ENCODE peak calls at places on chromosomes 5 and 9, in eight cellular contexts. W, A, K, Y, C, U, R and D are unnamed samples.

GRCh38 chr5:85049020-85049419 is 664.3 kb upstream of the EDIL3 start:
- DNase-seq in W (peak; percentile 70), K (peak; percentile 70), A (peak; percentile 75), C (peak; percentile 77), R (peak; percentile 64), U (no peak), Y (peak; percentile 55), D (peak; percentile 1)

GRCh38 chr5:111135946-111136345 is 43.8 kb downstream of the WDR36 start:
- DNase-seq in R (no peak), U (no peak), K (peak; percentile 53), W (peak; percentile 44), C (peak; percentile 82), Y (no peak), A (peak; percentile 28), D (no peak)

GRCh38 chr9:135887585-135888050 is 19.7 kb downstream of the CAMSAP1 start:
- DNase-seq in R (no peak), K (no peak), U (no peak), Y (peak; percentile 36), W (no peak), A (no peak), C (no peak), D (no peak)

GRCh38 chr5:140252470-140253126 is 50.3 kb downstream of the PFDN1 start:
- DNase-seq in A (no peak), K (no peak), W (no peak), Y (no peak), R (no peak), C (no peak), U (no peak), D (no peak)

GRCh38 chr9:127279717-127280285 is 15.2 kb downstream of the GARNL3 start:
- DNase-seq in W (no peak), U (no peak), K (no peak), R (no peak), A (no peak), C (no peak), Y (no peak), D (no peak)

GRCh38 chr9:128917151-128917849 is 3.5 kb upstream of the PHYHD1 start:
- DNase-seq in U (no peak), R (no peak), Y (no peak), A (peak; percentile 89), W (peak; percentile 63), C (peak; percentile 78), K (peak; percentile 64), D (no peak)

GRCh38 chr5:135063511-135064234 is 29.6 kb upstream of the PITX1 start:
- DNase-seq in K (no peak), R (no peak), U (peak; percentile 40), A (no peak), Y (no peak), W (no peak), C (no peak), D (no peak)

GRCh38 chr5:140554454-140554853 is 2.8 kb downstream of the SRA1 start:
- DNase-seq in W (peak; percentile 25), K (peak; percentile 83), A (peak; percentile 58), U (peak; percentile 36), C (no peak), R (no peak), Y (no peak), D (no peak)

GRCh38 chr9:93304574-93305496 is 120.9 kb downstream of the WNK2 start:
- DNase-seq in A (peak; percentile 50), K (peak; percentile 41), C (peak; percentile 50), U (peak; percentile 37), W (peak; percentile 13), Y (peak; percentile 81), R (peak; percentile 80), D (peak; percentile 64)

GRCh38 chr5:157555031-157555640 is 20.4 kb downstream of the ADAM19 start:
- DNase-seq in C (no peak), A (no peak), W (no peak), K (no peak), Y (no peak), U (no peak), R (no peak), D (peak; percentile 61)

GRCh38 chr9:81578606-81579005 is 110.7 kb downstream of the TLE1 start:
- DNase-seq in Y (no peak), A (peak; percentile 40), K (peak; percentile 74), R (no peak), C (no peak), U (no peak), W (peak; percentile 85), D (no peak)

GRCh38 chr5:5781335-5781734 is 358.9 kb downstream of the ICE1 start:
- DNase-seq in A (no peak), C (no peak), R (no peak), W (no peak), U (no peak), K (no peak), Y (no peak), D (no peak)

DNA sequence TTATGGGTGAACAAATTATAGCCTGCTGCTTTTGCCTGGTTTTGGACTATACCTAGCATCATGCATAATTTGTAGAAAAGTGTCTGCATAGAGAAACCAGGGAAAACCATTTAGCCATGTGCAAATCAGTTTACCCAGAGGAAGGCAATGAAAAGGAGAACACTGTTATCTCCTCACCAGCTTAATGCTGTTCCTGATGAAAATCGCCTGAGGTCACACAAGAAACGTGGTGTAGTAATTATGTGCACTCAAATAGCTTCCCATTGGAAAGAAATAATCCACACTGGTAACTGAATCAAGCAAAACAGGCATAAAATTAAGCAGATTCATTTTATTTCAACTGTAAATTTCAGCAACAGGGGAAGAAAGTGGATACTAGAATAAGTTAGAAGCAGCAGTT is 51.7 kb upstream of the FAM240B start:
- DNase-seq in U (no peak), A (no peak), C (no peak), Y (no peak), R (no peak), K (no peak), W (no peak), D (no peak)
- H3K4me2 ChIP-seq in U (no peak overlapping the region), A (no peak overlapping the region), C (no peak overlapping the region), Y (no peak overlapping the region), R (no peak overlapping the region), K (no peak overlapping the region), W (no peak overlapping the region), D (no peak overlapping the region)

GRCh38 chr9:36166150-36166927 is 2.8 kb upstream of the CCIN start:
- DNase-seq in R (peak; percentile 81), A (peak; percentile 84), Y (peak; percentile 86), K (peak; percentile 81), C (peak; percentile 83), U (peak; percentile 89), W (peak; percentile 76), D (peak; percentile 69)
- H3K4me3 ChIP-seq in R (peak overlapping the region; percentile 67), A (peak overlapping the region; percentile 36), Y (peak overlapping the region; percentile 44), K (peak overlapping the region; percentile 55), C (peak overlapping the region; percentile 81), U (peak overlapping the region; percentile 22), W (peak overlapping the region; percentile 58), D (peak overlapping the region; percentile 37)

DNA sequence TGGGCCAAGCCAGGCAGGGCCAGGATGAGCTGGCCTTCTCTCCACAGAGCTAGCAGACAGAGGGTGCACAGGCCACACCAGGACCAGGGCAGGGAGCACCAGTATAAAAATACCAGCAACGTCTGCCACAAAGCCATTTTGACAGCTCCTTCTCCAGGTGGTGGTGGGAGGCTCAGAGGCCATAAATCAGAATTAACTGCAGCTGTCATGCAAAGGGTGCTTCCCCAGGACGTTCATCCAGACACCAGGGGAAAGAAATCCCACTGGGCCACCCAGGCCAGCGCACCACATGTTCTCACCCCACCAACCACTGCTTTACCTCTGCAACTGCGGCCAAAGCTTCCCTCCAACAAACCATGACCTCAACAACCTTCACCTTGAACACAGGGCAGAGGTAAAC is 403.7 kb upstream of the TRPC7 start:
- DNase-seq in U (no peak), Y (no peak), K (no peak), R (no peak), C (no peak), A (no peak), W (no peak), D (no peak)
- H3K27me3 ChIP-seq in U (no peaks in the 10 kb centered on the region), Y (no peaks in the 10 kb centered on the region), K (no peaks in the 10 kb centered on the region), R (no peaks in the 10 kb centered on the region), C (no peaks in the 10 kb centered on the region), A (no peaks in the 10 kb centered on the region), W (peaks cover 7% of the 10 kb centered on the region), D (no peaks in the 10 kb centered on the region)

DNA sequence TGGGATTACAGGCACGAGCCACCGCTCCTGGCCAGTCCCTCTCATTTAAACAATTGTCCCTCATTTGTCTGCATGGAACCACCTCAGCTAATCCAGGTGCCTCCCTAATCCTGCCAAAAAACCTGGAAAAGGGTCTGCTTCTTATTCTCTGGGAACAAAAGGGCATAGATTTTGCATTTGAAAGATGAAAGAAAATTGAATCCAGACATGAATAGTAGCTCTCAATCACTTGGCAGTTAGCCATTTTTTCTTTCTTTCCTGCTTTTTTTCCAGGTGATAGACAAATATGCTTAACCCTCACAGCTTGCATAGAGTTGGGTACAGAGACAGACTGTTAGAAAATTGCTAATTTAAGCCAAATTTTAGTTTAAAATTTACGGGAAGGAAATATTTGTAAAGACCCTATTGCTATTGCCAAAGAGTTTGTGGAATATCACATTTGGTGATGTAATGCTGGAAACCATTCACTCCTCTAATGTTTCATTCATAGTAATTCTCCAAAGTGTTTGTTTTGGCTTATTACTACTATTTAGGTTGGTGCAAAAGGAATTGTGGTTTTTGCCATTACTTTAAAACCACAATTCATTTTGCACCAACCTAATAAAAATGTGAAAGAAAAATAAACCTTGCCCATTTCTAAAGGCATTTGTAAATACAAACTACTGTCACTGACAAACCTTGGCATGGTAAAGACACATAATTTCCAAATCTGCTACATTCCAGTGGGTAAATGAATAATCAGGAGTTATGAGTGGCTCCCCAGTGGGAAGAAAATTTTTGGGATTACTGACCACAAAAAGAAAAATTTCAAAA is 80.5 kb upstream of the JAK2 start:
- DNase-seq in R (no peak), Y (no peak), C (peak; percentile 89), W (peak; percentile 77), K (peak; percentile 74), U (no peak), A (peak; percentile 89), D (no peak)
- H3K4me2 ChIP-seq in R (no peak overlapping the region), Y (no peak overlapping the region), C (peak overlapping the region; percentile 59), W (peak overlapping the region; percentile 40), K (peak overlapping the region; percentile 31), U (no peak overlapping the region), A (no peak overlapping the region), D (no peak overlapping the region)

DNA sequence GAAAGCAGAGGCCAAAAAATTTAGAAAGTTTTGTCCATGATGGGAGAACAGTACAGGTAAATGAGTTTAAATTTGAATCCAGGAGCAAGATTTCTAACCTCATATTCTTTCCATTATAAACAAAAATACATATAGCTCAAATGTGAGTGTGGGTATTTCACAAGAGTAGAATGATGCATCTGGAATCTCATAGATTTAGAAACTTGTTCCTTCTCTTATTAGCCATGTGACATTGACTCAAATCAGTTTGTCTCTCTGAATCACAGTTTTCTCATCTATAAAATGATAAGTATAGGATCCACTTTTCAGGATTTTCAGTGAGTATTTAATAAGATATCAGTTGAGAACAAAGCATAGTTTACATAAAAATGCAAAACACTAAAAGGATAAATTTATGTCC is 436.3 kb upstream of the PAPPA start:
- DNase-seq in W (no peak), R (no peak), Y (no peak), U (no peak), A (peak; percentile 64), K (peak; percentile 56), C (no peak), D (no peak)
- H3K4me3 ChIP-seq in W (no peak overlapping the region), R (no peak overlapping the region), Y (no peak overlapping the region), U (no peak overlapping the region), A (no peak overlapping the region), K (no peak overlapping the region), C (no peak overlapping the region), D (no peak overlapping the region)